ENCODE peak calls at places on chromosomes 7 and 10, in nine cellular contexts. Z is brain microvascular endothelial cell; Q is progenitor cell of endocrine pancreas; B is HepG2; O is gastrocnemius medialis; V is LNCaP clone FGC; G is neural crest cell; C is CD4-positive, alpha-beta T cell; L is fibroblast of pulmonary artery. U is an unnamed sample.

GRCh38 chr10:11677480-11677879 is 64.7 kb upstream of the ECHDC3 start:
- DNase-seq in G (no peak), C (no peak), B (no peak), V (no peak), Z (no peak), L (no peak), Q (no peak), O (no peak), U (no peak)

GRCh38 chr10:8566737-8567136 is 512.2 kb downstream of the GATA3 start:
- DNase-seq in L (no peak), Z (no peak), Q (no peak), G (no peak), C (no peak), V (no peak), O (no peak), B (no peak), U (no peak)

GRCh38 chr10:74753295-74754211 is 72.8 kb upstream of the KAT6B start:
- DNase-seq in G (no peak), Z (no peak), V (peak), B (no peak), C (no peak), O (no peak), L (no peak), Q (no peak), U (no peak)

GRCh38 chr10:34231441-34232180 is 583.5 kb downstream of the PARD3 start:
- DNase-seq in Z (no peak), B (peak), L (no peak), G (no peak), V (no peak), O (no peak), Q (no peak), C (no peak), U (no peak)

GRCh38 chr7:78260826-78261225 is 462.3 kb downstream of the PHTF2 start:
- DNase-seq in B (no peak), Q (no peak), O (no peak), C (no peak), L (no peak), G (no peak), Z (no peak), V (no peak), U (no peak)

GRCh38 chr7:141915565-141915964 is 634 bp upstream of the OR9A4 start:
- DNase-seq in O (no peak), B (no peak), G (no peak), Q (no peak), L (no peak), C (no peak), V (no peak), Z (no peak), U (no peak)

GRCh38 chr7:16978358-16979244 is 96.8 kb upstream of the AGR3 start:
- DNase-seq in O (no peak), B (peak), Q (no peak), G (no peak), L (peak), V (peak), Z (peak), C (no peak), U (no peak)

GRCh38 chr10:6200588-6201510 is 1.9 kb upstream of the PFKFB3 start:
- DNase-seq in L (no peak), O (peak), G (peak), Q (no peak), Z (no peak), C (peak), B (peak), V (no peak), U (no peak)

GRCh38 chr7:14303536-14303935 is 314.1 kb upstream of the ETV1 start:
- DNase-seq in Q (no peak), C (no peak), L (no peak), Z (no peak), V (no peak), B (no peak), O (no peak), G (no peak), U (no peak)

GRCh38 chr7:35652124-35652523 is 42.8 kb downstream of the HERPUD2 start:
- DNase-seq in B (no peak), C (no peak), Q (no peak), O (no peak), G (no peak), V (no peak), Z (no peak), L (no peak), U (no peak)

GRCh38 chr7:19916011-19916410 is 142.6 kb upstream of the TMEM196 start:
- DNase-seq in V (no peak), O (no peak), G (no peak), Q (no peak), Z (no peak), B (no peak), C (no peak), L (peak), U (no peak)

GRCh38 chr10:69452676-69453415 is 1.6 kb downstream of the TSPAN15 start:
- DNase-seq in Z (no peak), Q (no peak), L (no peak), G (no peak), C (no peak), B (no peak), V (no peak), O (no peak), U (no peak)

GRCh38 chr10:5655003-5655600 is 11.3 kb downstream of the ASB13 start:
- DNase-seq in O (no peak), C (no peak), Z (no peak), G (no peak), Q (no peak), V (no peak), B (no peak), L (no peak), U (no peak)

GRCh38 chr10:51076442-51076841 is 2.2 kb downstream of the PRKG1 start:
- DNase-seq in Q (no peak), B (no peak), L (no peak), V (no peak), Z (no peak), O (no peak), C (no peak), G (no peak), U (no peak)

GRCh38 chr7:26397326-26397725 is 105.7 kb downstream of the SNX10 start:
- DNase-seq in V (no peak), C (no peak), L (no peak), Z (no peak), O (peak), B (no peak), G (no peak), Q (no peak), U (no peak)

GRCh38 chr7:56213574-56213973 is 97.4 kb upstream of the NUPR2 start:
- DNase-seq in Z (no peak), O (no peak), G (no peak), C (no peak), Q (no peak), L (no peak), B (no peak), V (no peak), U (peak)

GRCh38 chr10:23918839-23919238 is 290.1 kb upstream of the KIAA1217 start:
- DNase-seq in L (no peak), O (no peak), G (no peak), V (no peak), B (no peak), C (no peak), Z (no peak), Q (no peak), U (no peak)

GRCh38 chr7:51121036-51121780 is 195.4 kb downstream of the COBL start:
- DNase-seq in B (no peak), O (no peak), V (no peak), G (no peak), L (no peak), Z (no peak), C (no peak), Q (no peak), U (no peak)

GRCh38 chr10:71984798-71985388 is 20.7 kb downstream of the CHST3 start:
- DNase-seq in Z (no peak), G (no peak), V (no peak), B (no peak), O (no peak), L (no peak), Q (no peak), C (no peak), U (no peak)

GRCh38 chr7:1193593-1194424 is 33.8 kb upstream of the ZFAND2A start:
- DNase-seq in B (no peak), G (no peak), O (no peak), C (peak), V (no peak), L (peak), Z (no peak), Q (no peak), U (no peak)

GRCh38 chr10:6511347-6511746 is 68.7 kb downstream of the PRKCQ start:
- DNase-seq in L (no peak), O (no peak), G (no peak), V (no peak), Z (no peak), Q (no peak), C (no peak), B (no peak), U (no peak)

GRCh38 chr7:149768931-149769330 is 4.5 kb downstream of the ZNF467 start:
- DNase-seq in Z (no peak), O (no peak), G (no peak), V (no peak), Q (no peak), C (no peak), L (no peak), B (no peak), U (no peak)

GRCh38 chr10:119759832-119760231 is 34.0 kb downstream of the INPP5F start:
- DNase-seq in Z (peak), O (no peak), C (no peak), V (no peak), L (no peak), Q (no peak), B (no peak), G (no peak), U (no peak)

GRCh38 chr10:113858541-113858940 is 4.1 kb downstream of the NHLRC2 start:
- DNase-seq in Q (no peak), Z (no peak), G (no peak), V (peak), C (no peak), O (no peak), L (peak), B (no peak), U (no peak)

GRCh38 chr10:113704637-113705343 is 25.1 kb downstream of the CASP7 start:
- DNase-seq in Q (no peak), B (peak), Z (peak), G (peak), L (peak), O (no peak), V (no peak), C (no peak), U (no peak)

GRCh38 chr7:121437470-121437869 is 41.4 kb upstream of the FAM3C start:
- DNase-seq in B (no peak), O (no peak), L (no peak), V (no peak), Z (no peak), G (no peak), C (no peak), Q (no peak), U (no peak)

GRCh38 chr10:17025444-17026295 is 103.9 kb downstream of the CUBN start:
- DNase-seq in Z (peak), C (peak), L (peak), B (peak), Q (no peak), O (no peak), G (peak), V (no peak), U (no peak)

GRCh38 chr10:102863660-102864059 is 5.6 kb upstream of the AS3MT start:
- DNase-seq in G (no peak), C (no peak), Z (no peak), O (no peak), L (no peak), B (no peak), V (no peak), Q (no peak), U (peak)

GRCh38 chr10:110822065-110822707 is 49.5 kb upstream of the PDCD4 start:
- DNase-seq in V (no peak), C (no peak), Z (no peak), O (no peak), B (no peak), G (no peak), L (no peak), Q (no peak), U (no peak)

GRCh38 chr10:120396228-120396627 is 60.8 kb upstream of the PLPP4 start:
- DNase-seq in V (no peak), B (no peak), C (no peak), L (no peak), Q (no peak), Z (no peak), O (no peak), G (no peak), U (no peak)

GRCh38 chr10:120459185-120459584 is 2.2 kb downstream of the PLPP4 start:
- DNase-seq in B (no peak), C (no peak), Z (no peak), G (no peak), Q (no peak), V (no peak), L (no peak), O (no peak), U (no peak)

GRCh38 chr7:101664390-101664789 is 35.3 kb upstream of the MYL10 start:
- DNase-seq in O (no peak), Z (no peak), G (no peak), V (no peak), L (no peak), B (no peak), Q (no peak), C (no peak), U (no peak)

GRCh38 chr7:11946794-11947193 is 114.8 kb upstream of the THSD7A start:
- DNase-seq in B (no peak), Q (no peak), C (no peak), V (no peak), Z (no peak), L (no peak), G (no peak), O (no peak), U (no peak)

GRCh38 chr7:158369290-158369689 is 218.3 kb downstream of the PTPRN2 start:
- DNase-seq in Z (no peak), G (no peak), B (no peak), C (no peak), Q (no peak), O (no peak), L (no peak), V (no peak), U (no peak)

GRCh38 chr7:148304456-148304855 is 286.1 kb upstream of the C7orf33 start:
- DNase-seq in C (no peak), Q (no peak), G (no peak), O (no peak), L (no peak), Z (no peak), B (no peak), V (no peak), U (no peak)

GRCh38 chr10:114131094-114131493 is 42.9 kb downstream of the CCDC186 start:
- DNase-seq in L (no peak), C (no peak), V (no peak), Z (no peak), G (no peak), Q (no peak), O (no peak), B (no peak), U (no peak)

GRCh38 chr10:100668001-100668400 is 77.4 kb upstream of the PAX2 start:
- DNase-seq in L (no peak), C (no peak), B (no peak), Z (no peak), Q (no peak), V (no peak), G (no peak), O (no peak), U (no peak)

GRCh38 chr10:29849434-29849833 is 210.0 kb downstream of the JCAD start:
- DNase-seq in V (no peak), Z (peak), Q (no peak), L (peak), B (no peak), G (no peak), C (no peak), O (no peak), U (no peak)

GRCh38 chr7:120280743-120281142 is 7.8 kb downstream of the KCND2 start:
- DNase-seq in B (no peak), Q (no peak), V (no peak), L (peak), C (no peak), Z (peak), G (no peak), O (no peak), U (no peak)

GRCh38 chr10:5775705-5776104 is 37.5 kb downstream of the GDI2 start:
- DNase-seq in L (no peak), B (no peak), Z (no peak), V (no peak), G (no peak), O (no peak), Q (no peak), C (peak), U (no peak)

GRCh38 chr10:46544989-46545791 is 11.3 kb downstream of the GPRIN2 start:
- DNase-seq in Q (peak), O (peak), V (no peak), L (peak), B (no peak), G (no peak), C (no peak), Z (no peak), U (peak)
- TF ChIP-seq CTCF in Q (peak), O (no peak), V (peak), L (peak), B (peak), G (peak), C (no peak), Z (peak), U (peak)

GRCh38 chr10:91632671-91633550 is at the start of gene PPP1R3C:
- DNase-seq in C (no peak), G (peak), V (no peak), Z (peak), B (peak), L (peak), Q (peak), O (peak), U (peak)
- TF ChIP-seq CTCF in C (no peak), G (peak), V (no peak), Z (peak), B (peak), L (peak), Q (peak), O (peak), U (peak)

GRCh38 chr7:38548605-38549004 is 82.6 kb downstream of the AMPH start:
- DNase-seq in V (no peak), G (no peak), O (no peak), L (no peak), Q (no peak), Z (no peak), B (no peak), C (no peak), U (no peak)
- TF ChIP-seq CTCF in V (no peak), G (no peak), O (no peak), L (no peak), Q (no peak), Z (no peak), B (no peak), C (no peak), U (no peak)

GRCh38 chr10:124670849-124671248 is 73.3 kb downstream of the FAM53B start:
- DNase-seq in G (no peak), O (no peak), C (no peak), Z (no peak), B (no peak), Q (no peak), V (no peak), L (no peak), U (no peak)

GRCh38 chr10:124669141-124669823 is 74.9 kb downstream of the FAM53B start:
- DNase-seq in L (no peak), V (no peak), O (no peak), C (no peak), B (no peak), G (no peak), Q (no peak), Z (no peak), U (no peak)

GRCh38 chr10:124669824-124670654 is 74.1 kb downstream of the FAM53B start:
- DNase-seq in Q (no peak), C (no peak), V (no peak), Z (no peak), L (no peak), G (no peak), B (no peak), O (no peak), U (no peak)

GRCh38 chr10:124672181-124672638 is 72.0 kb downstream of the FAM53B start:
- DNase-seq in Q (no peak), C (no peak), L (no peak), Z (no peak), G (no peak), V (no peak), B (no peak), O (no peak), U (no peak)

GRCh38 chr10:124671486-124672075 is 72.6 kb downstream of the FAM53B start:
- DNase-seq in G (no peak), B (peak), L (peak), V (no peak), Q (no peak), Z (no peak), O (peak), C (no peak), U (no peak)
- TF ChIP-seq CTCF in G (peak), B (no peak), L (no peak), V (no peak), Q (peak), Z (peak), O (no peak), C (no peak), U (no peak)

GRCh38 chr7:27605689-27606269 is 56.9 kb downstream of the HIBADH start:
- DNase-seq in O (no peak), B (peak), G (no peak), Z (peak), Q (no peak), C (no peak), V (peak), L (peak), U (no peak)
- TF ChIP-seq CTCF in O (peak), B (peak), G (peak), Z (peak), Q (peak), C (no peak), V (peak), L (peak), U (peak)

U was measured in osteocyte.